ENCODE peak calls at places on chromosomes 11 and 22, in four cellular contexts. One of them, this sample, is unnamed. For H3K36me3, the result is how much of the 10 kb centered on the place peaks cover.

GRCh38 chr11:119897046-119897440 is 168.0 kb upstream of the NECTIN1 start:
- DNase-seq in esophagus muscularis mucosa: no peak
- DNase-seq in transverse colon: no peak
- DNase-seq in thyroid gland: no peak
- DNase-seq in this sample: no peak

GRCh38 chr11:17978553-17979287 is 34.1 kb downstream of the SERGEF start:
- DNase-seq in esophagus muscularis mucosa: no peak
- DNase-seq in transverse colon: peak
- DNase-seq in thyroid gland: peak
- DNase-seq in this sample: peak

GRCh38 chr11:125902315-125902926 is 585 bp downstream of the PUS3 start:
- DNase-seq in esophagus muscularis mucosa: no peak
- DNase-seq in transverse colon: no peak
- DNase-seq in thyroid gland: no peak
- DNase-seq in this sample: no peak

GRCh38 chr11:64842366-64842759 is 2.1 kb downstream of the CDC42BPG start:
- DNase-seq in esophagus muscularis mucosa: no peak
- DNase-seq in transverse colon: no peak
- DNase-seq in thyroid gland: peak
- DNase-seq in this sample: no peak

GRCh38 chr22:45686842-45687241 is 15.2 kb downstream of the ATXN10 start:
- DNase-seq in esophagus muscularis mucosa: no peak
- DNase-seq in transverse colon: no peak
- DNase-seq in thyroid gland: no peak
- DNase-seq in this sample: no peak

GRCh38 chr11:119752324-119752723 is 23.3 kb upstream of the NECTIN1 start:
- DNase-seq in esophagus muscularis mucosa: no peak
- DNase-seq in transverse colon: no peak
- DNase-seq in thyroid gland: no peak
- DNase-seq in this sample: no peak

GRCh38 chr22:23837911-23838685 is 708 bp downstream of the DERL3 start:
- DNase-seq in esophagus muscularis mucosa: no peak
- DNase-seq in transverse colon: no peak
- DNase-seq in thyroid gland: no peak
- DNase-seq in this sample: no peak

GRCh38 chr11:61536676-61537270 is 28.2 kb downstream of the LRRC10B start:
- DNase-seq in esophagus muscularis mucosa: no peak
- DNase-seq in transverse colon: no peak
- DNase-seq in thyroid gland: no peak
- DNase-seq in this sample: no peak

GRCh38 chr11:75639752-75640151 is 29.1 kb downstream of the MAP6 start:
- DNase-seq in esophagus muscularis mucosa: peak
- DNase-seq in transverse colon: peak
- DNase-seq in thyroid gland: peak
- DNase-seq in this sample: peak

GRCh38 chr11:12864316-12865156 is 144.6 kb upstream of the RASSF10 start:
- DNase-seq in esophagus muscularis mucosa: no peak
- DNase-seq in transverse colon: no peak
- DNase-seq in thyroid gland: no peak
- DNase-seq in this sample: no peak

GRCh38 chr11:93933230-93933629 is 82.8 kb upstream of the VSTM5 start:
- DNase-seq in esophagus muscularis mucosa: peak
- DNase-seq in transverse colon: no peak
- DNase-seq in thyroid gland: no peak
- DNase-seq in this sample: no peak

GRCh38 chr11:2513441-2513840 is 68.6 kb downstream of the KCNQ1 start:
- DNase-seq in esophagus muscularis mucosa: no peak
- DNase-seq in transverse colon: peak
- DNase-seq in thyroid gland: no peak
- DNase-seq in this sample: peak

GRCh38 chr11:61626580-61627380 is 45.9 kb upstream of the SYT7 start:
- DNase-seq in esophagus muscularis mucosa: no peak
- DNase-seq in transverse colon: peak
- DNase-seq in thyroid gland: peak
- DNase-seq in this sample: no peak

GRCh38 chr11:61816736-61817455 is at the start of gene FADS1:
- DNase-seq in esophagus muscularis mucosa: peak
- DNase-seq in transverse colon: peak
- DNase-seq in thyroid gland: peak
- DNase-seq in this sample: peak

GRCh38 chr11:116716617-116717016 is 56.2 kb downstream of the BUD13 start:
- DNase-seq in esophagus muscularis mucosa: no peak
- DNase-seq in transverse colon: peak
- DNase-seq in thyroid gland: no peak
- DNase-seq in this sample: no peak

GRCh38 chr11:132134322-132134721 is 763.9 kb downstream of the NTM start:
- DNase-seq in esophagus muscularis mucosa: no peak
- DNase-seq in transverse colon: no peak
- DNase-seq in thyroid gland: no peak
- DNase-seq in this sample: no peak

GRCh38 chr11:74330065-74330858 is 18.8 kb upstream of the P4HA3 start:
- DNase-seq in esophagus muscularis mucosa: no peak
- DNase-seq in transverse colon: no peak
- DNase-seq in thyroid gland: no peak
- DNase-seq in this sample: no peak

GRCh38 chr11:111035746-111036145 is 209.8 kb upstream of the POU2AF2 start:
- DNase-seq in esophagus muscularis mucosa: no peak
- DNase-seq in transverse colon: no peak
- DNase-seq in thyroid gland: no peak
- DNase-seq in this sample: no peak

GRCh38 chr11:85787809-85788805 is 22.8 kb downstream of the SYTL2 start:
- DNase-seq in esophagus muscularis mucosa: no peak
- DNase-seq in transverse colon: peak
- DNase-seq in thyroid gland: no peak
- DNase-seq in this sample: no peak

GRCh38 chr11:65574963-65575567 is 788 bp upstream of the EHBP1L1 start:
- DNase-seq in esophagus muscularis mucosa: no peak
- DNase-seq in transverse colon: peak
- DNase-seq in thyroid gland: no peak
- DNase-seq in this sample: no peak

GRCh38 chr11:64297722-64298358 is 2.3 kb upstream of the CATSPERZ start:
- DNase-seq in esophagus muscularis mucosa: no peak
- DNase-seq in transverse colon: peak
- DNase-seq in thyroid gland: peak
- DNase-seq in this sample: no peak

GRCh38 chr11:1287928-1288327 is 21.5 kb downstream of the TOLLIP start:
- DNase-seq in esophagus muscularis mucosa: no peak
- DNase-seq in transverse colon: no peak
- DNase-seq in thyroid gland: no peak
- DNase-seq in this sample: no peak

GRCh38 chr22:47054231-47055072 is 292.0 kb downstream of the TBC1D22A start:
- DNase-seq in esophagus muscularis mucosa: no peak
- DNase-seq in transverse colon: no peak
- DNase-seq in thyroid gland: no peak
- DNase-seq in this sample: peak

GRCh38 chr22:46012182-46012880 is 35.4 kb upstream of the WNT7B start:
- DNase-seq in esophagus muscularis mucosa: no peak
- DNase-seq in transverse colon: peak
- DNase-seq in thyroid gland: no peak
- DNase-seq in this sample: no peak

GRCh38 chr11:25038131-25038530 is 541.3 kb downstream of the LUZP2 start:
- DNase-seq in esophagus muscularis mucosa: no peak
- DNase-seq in transverse colon: no peak
- DNase-seq in thyroid gland: no peak
- DNase-seq in this sample: no peak

GRCh38 chr11:13972033-13972910 is 9.7 kb downstream of the SPON1 start:
- DNase-seq in esophagus muscularis mucosa: peak
- DNase-seq in transverse colon: no peak
- DNase-seq in thyroid gland: no peak
- DNase-seq in this sample: no peak

GRCh38 chr11:91641153-91641552 is 583.5 kb upstream of the FAT3 start:
- DNase-seq in esophagus muscularis mucosa: no peak
- DNase-seq in transverse colon: no peak
- DNase-seq in thyroid gland: no peak
- DNase-seq in this sample: no peak

GRCh38 chr11:40722179-40722795 is 737.2 kb downstream of the LRRC4C start:
- DNase-seq in esophagus muscularis mucosa: no peak
- DNase-seq in transverse colon: no peak
- DNase-seq in thyroid gland: peak
- DNase-seq in this sample: peak

GRCh38 chr11:67502328-67502979 is 2.7 kb downstream of the PITPNM1 start:
- DNase-seq in esophagus muscularis mucosa: no peak
- DNase-seq in transverse colon: no peak
- DNase-seq in thyroid gland: no peak
- DNase-seq in this sample: no peak
- TF ChIP-seq POLR2A in esophagus muscularis mucosa: no peak
- TF ChIP-seq POLR2A in transverse colon: no peak
- TF ChIP-seq POLR2A in thyroid gland: no peak
- TF ChIP-seq POLR2A in this sample: no peak

GRCh38 chr11:117814204-117814765 is 10.3 kb downstream of the FXYD2 start:
- DNase-seq in esophagus muscularis mucosa: no peak
- DNase-seq in transverse colon: no peak
- DNase-seq in thyroid gland: no peak
- DNase-seq in this sample: no peak
- H3K27ac ChIP-seq in esophagus muscularis mucosa: peak
- H3K27ac ChIP-seq in transverse colon: peak
- H3K27ac ChIP-seq in thyroid gland: peak
- H3K27ac ChIP-seq in this sample: no peak

GRCh38 chr22:27274770-27275449 is 526.6 kb downstream of the MN1 start:
- DNase-seq in esophagus muscularis mucosa: no peak
- DNase-seq in transverse colon: no peak
- DNase-seq in thyroid gland: no peak
- DNase-seq in this sample: no peak

GRCh38 chr22:27284314-27284713 is 517.2 kb downstream of the MN1 start:
- DNase-seq in esophagus muscularis mucosa: no peak
- DNase-seq in transverse colon: no peak
- DNase-seq in thyroid gland: no peak
- DNase-seq in this sample: no peak

GRCh38 chr22:27283240-27283639 is 518.3 kb downstream of the MN1 start:
- DNase-seq in esophagus muscularis mucosa: no peak
- DNase-seq in transverse colon: no peak
- DNase-seq in thyroid gland: no peak
- DNase-seq in this sample: no peak

GRCh38 chr22:27283714-27284113 is 517.8 kb downstream of the MN1 start:
- DNase-seq in esophagus muscularis mucosa: no peak
- DNase-seq in transverse colon: no peak
- DNase-seq in thyroid gland: no peak
- DNase-seq in this sample: no peak

DNA sequence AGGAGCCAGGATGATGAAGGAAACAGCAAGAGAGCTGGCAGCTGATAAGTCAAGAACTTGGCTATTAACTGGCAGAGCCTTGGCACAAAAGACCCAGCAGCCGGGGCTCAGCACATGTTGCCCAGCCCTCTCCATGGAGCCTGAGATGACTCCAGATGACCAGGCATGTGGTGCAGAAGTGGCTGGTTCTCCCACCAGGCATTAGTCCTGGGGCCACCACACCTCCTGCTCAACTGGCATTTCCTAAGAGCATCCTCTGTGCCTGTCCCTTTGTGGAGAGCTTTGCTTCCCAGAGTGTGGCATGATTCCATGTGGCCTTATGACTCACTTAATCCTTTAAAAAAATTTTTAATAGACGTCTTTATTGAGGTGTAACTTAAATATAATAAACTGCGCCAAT is 522.6 kb downstream of the MN1 start:
- DNase-seq in esophagus muscularis mucosa: no peak
- DNase-seq in transverse colon: no peak
- DNase-seq in thyroid gland: no peak
- DNase-seq in this sample: no peak
- H3K36me3 ChIP-seq in esophagus muscularis mucosa: under half
- H3K36me3 ChIP-seq in transverse colon: under half
- H3K36me3 ChIP-seq in thyroid gland: under half
- H3K36me3 ChIP-seq in this sample: under half

GRCh38 chr22:40818192-40818746 is 877 bp downstream of the SLC25A17 start:
- DNase-seq in esophagus muscularis mucosa: no peak
- DNase-seq in transverse colon: no peak
- DNase-seq in thyroid gland: no peak
- DNase-seq in this sample: no peak
- TF ChIP-seq POLR2A in esophagus muscularis mucosa: no peak
- TF ChIP-seq POLR2A in transverse colon: no peak
- TF ChIP-seq POLR2A in thyroid gland: no peak
- TF ChIP-seq POLR2A in this sample: no peak

DNA sequence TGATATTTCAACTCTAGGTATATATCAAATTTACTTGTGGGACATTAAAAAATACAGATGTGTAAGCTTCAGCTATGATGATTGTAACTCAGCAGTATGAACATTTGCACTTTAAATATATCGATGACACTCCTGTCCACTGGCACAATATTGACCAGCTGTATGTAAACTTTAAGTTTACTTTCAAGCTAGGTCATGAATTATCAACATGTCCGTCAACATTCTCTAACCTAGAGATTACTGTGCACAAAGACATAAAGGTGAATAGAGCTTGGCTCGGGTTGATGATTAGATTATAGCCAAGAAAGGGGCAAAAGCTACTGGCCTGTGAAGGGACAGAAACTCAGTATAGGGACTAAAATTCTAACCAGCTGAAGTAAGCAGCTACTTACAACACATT is 286.6 kb downstream of the SWAP70 start:
- DNase-seq in esophagus muscularis mucosa: no peak
- DNase-seq in transverse colon: no peak
- DNase-seq in thyroid gland: no peak
- DNase-seq in this sample: no peak
- H3K27ac ChIP-seq in esophagus muscularis mucosa: no peak
- H3K27ac ChIP-seq in transverse colon: no peak
- H3K27ac ChIP-seq in thyroid gland: no peak
- H3K27ac ChIP-seq in this sample: no peak